ENCODE peak calls at places on chromosomes 16 and 17, in eight cellular contexts. H is T follicular helper cell; Q is putamen; P is uterus; T is MCF 10A; E is NCI-H1436 treated with DMSO at 0.1 percent for 48 hours; N is body of pancreas; V is stimulated activated CD8-positive, alpha-beta memory T cell treated with anti-CD3 and anti-CD28 coated beads, Interleukin-4, amount 100 ng/mL, for 1 hour. X is an unnamed sample.
A peak's percentile ranks its signal among the peaks of the same experiment; 100 is the strongest.

GRCh38 chr17:47744168-47745036 is 11.4 kb downstream of the TBX21 start:
- DNase-seq in H (no peak), Q (no peak), P (no peak), T (no peak), E (no peak), N (no peak), V (no peak), X (peak; percentile 50)

GRCh38 chr17:20206591-20206990 is 197.4 kb downstream of the SPECC1 start:
- DNase-seq in H (no peak), Q (no peak), P (no peak), T (peak; percentile 83), E (no peak), N (no peak), V (no peak), X (no peak)

GRCh38 chr16:66369055-66369592 is 2.6 kb downstream of the CDH5 start:
- DNase-seq in H (no peak), Q (no peak), P (peak; percentile 38), T (no peak), E (no peak), N (no peak), V (no peak), X (no peak)

GRCh38 chr17:49447603-49448325 is 33.1 kb upstream of the PHB1 start:
- DNase-seq in H (no peak), Q (no peak), P (no peak), T (no peak), E (no peak), N (no peak), V (no peak), X (no peak)

GRCh38 chr16:65070831-65071230 is 51.0 kb downstream of the CDH11 start:
- DNase-seq in H (no peak), Q (peak; percentile 94), P (peak; percentile 76), T (peak; percentile 90), E (no peak), N (peak; percentile 43), V (no peak), X (peak; percentile 76)

GRCh38 chr17:51184124-51184523 is 17.9 kb downstream of the NME2 start:
- DNase-seq in H (no peak), Q (no peak), P (no peak), T (no peak), E (no peak), N (no peak), V (no peak), X (no peak)

GRCh38 chr17:60720763-60721531 is 43.3 kb downstream of the BCAS3 start:
- DNase-seq in H (peak; percentile 3), Q (peak; percentile 71), P (peak; percentile 20), T (peak; percentile 62), E (peak; percentile 25), N (peak; percentile 40), V (peak; percentile 9), X (no peak)

GRCh38 chr17:10059684-10060211 is 138.7 kb downstream of the GAS7 start:
- DNase-seq in H (no peak), Q (no peak), P (peak; percentile 48), T (no peak), E (no peak), N (no peak), V (no peak), X (peak; percentile 85)

GRCh38 chr17:7557825-7558543 is 566 bp upstream of the TNFSF13 start:
- DNase-seq in H (no peak), Q (peak; percentile 80), P (peak; percentile 86), T (peak; percentile 95), E (no peak), N (peak; percentile 97), V (no peak), X (peak; percentile 93)

X was measured in suprapubic skin.